ENCODE peak calls at places on chromosomes 1 and 21, in eight cellular contexts. R, J, P, M, B, U, O and L are unnamed samples.

GRCh38 chr1:208541225-208541855 is 297.2 kb upstream of the PLXNA2 start:
- DNase-seq in R (no peak), J (no peak), P (no peak), M (no peak), B (no peak), U (no peak), O (no peak), L (no peak)

GRCh38 chr21:35204850-35205564 is 155.9 kb upstream of the RUNX1 start:
- DNase-seq in R (peak), J (peak), P (peak), M (no peak), B (no peak), U (peak), O (peak), L (no peak)

GRCh38 chr1:28503117-28503516 is 2.7 kb upstream of the RCC1 start:
- DNase-seq in R (no peak), J (no peak), P (no peak), M (no peak), B (no peak), U (no peak), O (no peak), L (no peak)

GRCh38 chr1:17721444-17721843 is 33.7 kb upstream of the ACTL8 start:
- DNase-seq in R (no peak), J (no peak), P (no peak), M (no peak), B (no peak), U (no peak), O (no peak), L (no peak)

GRCh38 chr1:62144238-62144831 is 50.3 kb upstream of the L1TD1 start:
- DNase-seq in R (peak), J (peak), P (peak), M (peak), B (peak), U (peak), O (peak), L (peak)

GRCh38 chr1:150981177-150981804 is 801 bp upstream of the ANXA9 start:
- DNase-seq in R (peak), J (no peak), P (no peak), M (peak), B (no peak), U (peak), O (no peak), L (peak)

GRCh38 chr1:1230656-1231399 is 973 bp downstream of the SDF4 start:
- DNase-seq in R (peak), J (peak), P (peak), M (no peak), B (peak), U (no peak), O (peak), L (no peak)

GRCh38 chr1:95309031-95309459 is 75.0 kb downstream of the RWDD3 start:
- DNase-seq in R (peak), J (peak), P (peak), M (peak), B (peak), U (peak), O (peak), L (peak)

GRCh38 chr21:41651396-41651795 is 115.5 kb downstream of the RIPK4 start:
- DNase-seq in R (peak), J (no peak), P (no peak), M (no peak), B (no peak), U (no peak), O (no peak), L (no peak)

GRCh38 chr1:236168716-236169429 is 26.5 kb downstream of the GPR137B start:
- DNase-seq in R (peak), J (peak), P (peak), M (peak), B (peak), U (peak), O (no peak), L (no peak)

GRCh38 chr21:31222142-31222541 is 121.9 kb downstream of the TIAM1 start:
- DNase-seq in R (peak), J (peak), P (peak), M (no peak), B (no peak), U (no peak), O (no peak), L (no peak)

GRCh38 chr1:61012365-61012764 is 70.0 kb upstream of the NFIA start:
- DNase-seq in R (no peak), J (no peak), P (no peak), M (no peak), B (no peak), U (no peak), O (peak), L (no peak)
- H2AFZ ChIP-seq in R (no peak), J (no peak), P (no peak), M (no peak), B (no peak), U (peak), O (peak), L (no peak)

GRCh38 chr1:109197163-109198042 is 16.3 kb upstream of the SARS1 start:
- DNase-seq in R (peak), J (peak), P (peak), M (peak), B (peak), U (no peak), O (peak), L (no peak)
- H2AFZ ChIP-seq in R (no peak), J (no peak), P (no peak), M (no peak), B (peak), U (peak), O (peak), L (peak)

DNA sequence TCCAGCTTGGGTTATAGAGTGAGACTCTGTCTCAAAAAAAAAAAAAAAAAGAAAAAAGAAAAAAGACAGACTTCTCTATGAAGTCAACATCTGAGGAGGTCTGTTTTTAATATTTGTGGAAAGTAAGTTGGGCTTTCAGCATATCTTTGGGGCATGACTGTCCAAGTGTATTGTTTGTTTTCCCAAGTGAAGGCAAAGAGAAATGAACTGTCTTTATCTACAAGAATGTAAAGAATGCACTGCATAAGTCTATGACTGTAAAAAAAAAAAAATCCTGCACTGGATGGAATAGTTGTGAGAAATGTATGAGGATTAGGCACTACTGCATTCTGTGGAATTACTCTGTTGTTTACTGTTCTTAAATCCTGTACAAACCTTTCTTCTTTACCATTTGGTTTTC is 45.6 kb upstream of the TMEM61 start:
- DNase-seq in R (peak), J (peak), P (peak), M (no peak), B (peak), U (no peak), O (no peak), L (no peak)
- H2AFZ ChIP-seq in R (peak), J (no peak), P (no peak), M (no peak), B (no peak), U (no peak), O (no peak), L (no peak)

GRCh38 chr21:39381009-39381408 is 32.1 kb upstream of the HMGN1 start:
- DNase-seq in R (peak), J (no peak), P (no peak), M (no peak), B (peak), U (no peak), O (no peak), L (no peak)

GRCh38 chr21:39374046-39374445 is 25.2 kb upstream of the HMGN1 start:
- DNase-seq in R (no peak), J (no peak), P (no peak), M (no peak), B (no peak), U (no peak), O (no peak), L (no peak)

GRCh38 chr21:39375446-39375845 is 26.6 kb upstream of the HMGN1 start:
- DNase-seq in R (no peak), J (no peak), P (no peak), M (no peak), B (no peak), U (no peak), O (no peak), L (no peak)

GRCh38 chr21:39379986-39380891 is 31.4 kb upstream of the HMGN1 start:
- DNase-seq in R (peak), J (peak), P (peak), M (peak), B (peak), U (peak), O (peak), L (peak)

GRCh38 chr21:39377444-39378050 is 28.7 kb upstream of the HMGN1 start:
- DNase-seq in R (peak), J (no peak), P (no peak), M (peak), B (no peak), U (peak), O (peak), L (no peak)
- H2AFZ ChIP-seq in R (peak), J (no peak), P (peak), M (peak), B (no peak), U (peak), O (peak), L (peak)